ENCODE peak calls at places on chromosomes 1 and 21, in eight cellular contexts. L, B, P, S, Y, H, N and D are unnamed samples. For H3K4me1, the result is how much of the 10 kb centered on the place peaks cover.

GRCh38 chr1:67761054-67761453 is 72.2 kb downstream of the GNG12 start:
- DNase-seq in L (no peak), B (no peak), P (no peak), S (no peak), Y (no peak), H (no peak), N (no peak), D (no peak)

GRCh38 chr1:20271498-20272400 is 18.9 kb upstream of the VWA5B1 start:
- DNase-seq in L (no peak), B (no peak), P (no peak), S (no peak), Y (peak), H (peak), N (peak), D (no peak)

GRCh38 chr1:206032356-206033140 is 8.9 kb upstream of the CTSE start:
- DNase-seq in L (no peak), B (no peak), P (no peak), S (no peak), Y (no peak), H (no peak), N (no peak), D (no peak)

GRCh38 chr1:225813250-225813964 is 3.5 kb downstream of the EPHX1 start:
- DNase-seq in L (no peak), B (peak), P (peak), S (peak), Y (peak), H (peak), N (peak), D (no peak)

GRCh38 chr1:159799446-159799985 is 2.6 kb upstream of the FCRL6 start:
- DNase-seq in L (no peak), B (no peak), P (no peak), S (no peak), Y (no peak), H (no peak), N (no peak), D (no peak)

GRCh38 chr1:160251687-160252526 is 10.4 kb downstream of the DCAF8 start:
- DNase-seq in L (peak), B (peak), P (peak), S (peak), Y (peak), H (peak), N (peak), D (peak)

GRCh38 chr1:79285659-79286058 is 279.1 kb upstream of the ADGRL4 start:
- DNase-seq in L (no peak), B (no peak), P (no peak), S (no peak), Y (no peak), H (no peak), N (no peak), D (no peak)

GRCh38 chr1:11350265-11350664 is 77.3 kb downstream of the UBIAD1 start:
- DNase-seq in L (no peak), B (no peak), P (no peak), S (no peak), Y (no peak), H (no peak), N (no peak), D (no peak)

GRCh38 chr21:45034556-45035476 is 39.6 kb upstream of the ADARB1 start:
- DNase-seq in L (no peak), B (no peak), P (no peak), S (peak), Y (no peak), H (no peak), N (no peak), D (no peak)

GRCh38 chr1:154501423-154502065 is 475 bp upstream of the TDRD10 start:
- DNase-seq in L (no peak), B (peak), P (peak), S (peak), Y (no peak), H (peak), N (peak), D (no peak)

GRCh38 chr1:154500533-154500932 is 1.5 kb upstream of the TDRD10 start:
- DNase-seq in L (no peak), B (no peak), P (no peak), S (no peak), Y (no peak), H (no peak), N (no peak), D (no peak)

GRCh38 chr1:154497026-154497806 is 4.8 kb upstream of the TDRD10 start:
- DNase-seq in L (no peak), B (no peak), P (no peak), S (no peak), Y (peak), H (no peak), N (peak), D (no peak)

GRCh38 chr1:154502066-154502741 is at the start of the genes SHE and TDRD10:
- DNase-seq in L (no peak), B (peak), P (no peak), S (peak), Y (no peak), H (peak), N (no peak), D (no peak)

GRCh38 chr1:154499446-154499845 is 2.6 kb upstream of the TDRD10 start:
- DNase-seq in L (no peak), B (no peak), P (no peak), S (no peak), Y (no peak), H (no peak), N (no peak), D (no peak)
- H3K4me3 ChIP-seq in L (no peak), B (no peak), P (no peak), S (no peak), Y (no peak), H (no peak), N (no peak), D (no peak)

GRCh38 chr1:109922326-109922725 is 11.7 kb downstream of the CSF1 start:
- DNase-seq in L (no peak), B (no peak), P (no peak), S (no peak), Y (no peak), H (no peak), N (no peak), D (no peak)
- H3K4me1 ChIP-seq in L (under half), B (under half), P (under half), S (under half), Y (under half), H (under half), N (under half), D (under half)

GRCh38 chr1:172180886-172181285 is 239.6 kb upstream of the C1orf105 start:
- DNase-seq in L (peak), B (peak), P (peak), S (peak), Y (no peak), H (no peak), N (peak), D (no peak)

DNA sequence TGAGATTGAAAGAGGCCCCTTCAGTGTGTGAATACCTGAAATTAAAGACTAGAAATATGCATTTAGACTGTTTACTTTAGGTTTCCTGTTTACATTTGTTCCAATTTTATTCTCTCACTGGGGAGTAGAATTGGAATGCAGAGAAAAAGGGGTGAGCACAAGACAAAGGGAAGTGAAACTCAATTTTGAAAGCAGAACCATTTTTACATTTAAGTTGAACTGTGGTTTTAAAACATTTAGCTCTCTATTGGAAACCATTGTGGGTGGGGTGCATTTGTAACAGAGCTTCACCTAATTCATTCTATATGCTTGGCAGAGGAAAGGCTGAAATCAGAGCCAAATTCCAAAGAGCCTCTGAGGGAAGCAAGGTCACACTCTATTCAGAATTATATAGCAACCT is 235.3 kb upstream of the C1orf105 start:
- DNase-seq in L (no peak), B (no peak), P (no peak), S (no peak), Y (peak), H (no peak), N (no peak), D (no peak)
- H3K4me3 ChIP-seq in L (no peak), B (no peak), P (no peak), S (no peak), Y (peak), H (no peak), N (no peak), D (no peak)

DNA sequence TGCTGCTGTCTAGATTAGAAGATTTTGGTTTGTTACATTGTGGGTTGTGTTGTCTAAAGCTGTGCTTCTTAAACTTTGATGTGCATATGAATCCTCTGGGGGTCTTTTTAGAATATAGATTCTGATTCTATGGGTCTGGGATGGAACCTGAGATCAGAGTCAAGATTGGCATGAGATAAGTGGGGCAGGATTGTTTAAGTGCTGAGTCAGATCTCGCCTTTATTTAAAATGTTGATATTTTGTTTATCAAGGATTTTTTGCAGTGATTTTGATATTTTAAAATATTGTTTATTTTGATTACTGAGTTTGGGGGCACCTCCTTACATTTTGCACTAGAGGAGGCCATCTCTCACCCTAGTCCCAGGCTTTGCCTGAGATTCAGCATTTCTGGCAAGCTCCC is 114.8 kb downstream of the LAMC2 start:
- DNase-seq in L (no peak), B (no peak), P (no peak), S (no peak), Y (no peak), H (no peak), N (no peak), D (no peak)
- H3K4me1 ChIP-seq in L (under half), B (under half), P (under half), S (under half), Y (under half), H (under half), N (under half), D (under half)

DNA sequence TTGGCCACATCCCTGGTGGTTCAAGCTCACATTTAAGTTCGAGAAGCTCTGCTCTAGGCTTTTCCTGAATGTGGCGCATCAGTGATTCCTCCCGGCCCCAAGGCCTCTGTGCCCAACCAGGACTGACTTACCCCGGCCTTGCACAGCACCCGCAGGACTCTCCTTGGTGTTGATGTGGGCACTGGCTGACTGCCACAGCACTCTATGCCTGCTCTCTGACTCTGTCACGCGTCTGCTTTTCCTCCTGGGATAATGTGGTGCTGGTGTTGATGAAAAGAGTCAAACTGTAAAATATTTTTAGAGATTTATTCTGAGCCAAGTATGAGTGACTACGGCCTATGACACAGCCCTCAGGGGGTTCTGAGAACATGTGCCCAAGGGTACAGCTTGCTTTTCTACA is 15.4 kb upstream of the SLC2A5 start:
- DNase-seq in L (no peak), B (no peak), P (no peak), S (no peak), Y (no peak), H (no peak), N (peak), D (no peak)
- H3K4me3 ChIP-seq in L (no peak), B (no peak), P (no peak), S (no peak), Y (no peak), H (no peak), N (no peak), D (no peak)